ENCODE peak calls at places on chromosomes 2 and 18, in eight cellular contexts. One of them, this sample, is unnamed.

GRCh38 chr18:2515908-2516625 is 55.2 kb downstream of the METTL4 start:
- DNase-seq in upper lobe of left lung: no peak
- DNase-seq in BJ: peak
- DNase-seq in CD8-positive, alpha-beta T cell: no peak
- DNase-seq in AG04449: peak
- DNase-seq in foreskin fibroblast: peak
- DNase-seq in right atrium auricular region: no peak
- DNase-seq in body of pancreas: peak
- DNase-seq in this sample: peak

GRCh38 chr2:191862371-191862770 is 15.5 kb upstream of the CAVIN2 start:
- DNase-seq in upper lobe of left lung: no peak
- DNase-seq in BJ: no peak
- DNase-seq in CD8-positive, alpha-beta T cell: no peak
- DNase-seq in AG04449: no peak
- DNase-seq in foreskin fibroblast: peak
- DNase-seq in right atrium auricular region: no peak
- DNase-seq in body of pancreas: no peak
- DNase-seq in this sample: no peak

GRCh38 chr2:221205103-221205502 is 367.0 kb downstream of the EPHA4 start:
- DNase-seq in upper lobe of left lung: no peak
- DNase-seq in BJ: no peak
- DNase-seq in CD8-positive, alpha-beta T cell: no peak
- DNase-seq in AG04449: no peak
- DNase-seq in foreskin fibroblast: no peak
- DNase-seq in right atrium auricular region: no peak
- DNase-seq in body of pancreas: no peak
- DNase-seq in this sample: no peak

GRCh38 chr2:160932960-160933359 is 227.3 kb upstream of the TANK start:
- DNase-seq in upper lobe of left lung: no peak
- DNase-seq in BJ: no peak
- DNase-seq in CD8-positive, alpha-beta T cell: no peak
- DNase-seq in AG04449: no peak
- DNase-seq in foreskin fibroblast: peak
- DNase-seq in right atrium auricular region: no peak
- DNase-seq in body of pancreas: no peak
- DNase-seq in this sample: no peak

GRCh38 chr2:146734042-146734715 is 1110.7 kb upstream of the ACVR2A start:
- DNase-seq in upper lobe of left lung: no peak
- DNase-seq in BJ: peak
- DNase-seq in CD8-positive, alpha-beta T cell: no peak
- DNase-seq in AG04449: no peak
- DNase-seq in foreskin fibroblast: peak
- DNase-seq in right atrium auricular region: no peak
- DNase-seq in body of pancreas: no peak
- DNase-seq in this sample: peak

GRCh38 chr2:3793233-3793632 is 89.9 kb downstream of the DCDC2C start:
- DNase-seq in upper lobe of left lung: no peak
- DNase-seq in BJ: no peak
- DNase-seq in CD8-positive, alpha-beta T cell: no peak
- DNase-seq in AG04449: no peak
- DNase-seq in foreskin fibroblast: no peak
- DNase-seq in right atrium auricular region: no peak
- DNase-seq in body of pancreas: no peak
- DNase-seq in this sample: no peak

GRCh38 chr2:186181625-186182024 is 304.4 kb upstream of the ZC3H15 start:
- DNase-seq in upper lobe of left lung: no peak
- DNase-seq in BJ: no peak
- DNase-seq in CD8-positive, alpha-beta T cell: no peak
- DNase-seq in AG04449: no peak
- DNase-seq in foreskin fibroblast: no peak
- DNase-seq in right atrium auricular region: no peak
- DNase-seq in body of pancreas: no peak
- DNase-seq in this sample: no peak

GRCh38 chr2:240799183-240799740 is 20.8 kb downstream of the KIF1A start:
- DNase-seq in upper lobe of left lung: no peak
- DNase-seq in BJ: no peak
- DNase-seq in CD8-positive, alpha-beta T cell: peak
- DNase-seq in AG04449: no peak
- DNase-seq in foreskin fibroblast: no peak
- DNase-seq in right atrium auricular region: no peak
- DNase-seq in body of pancreas: no peak
- DNase-seq in this sample: no peak

GRCh38 chr18:78021196-78021595 is 771.5 kb downstream of the GALR1 start:
- DNase-seq in upper lobe of left lung: no peak
- DNase-seq in BJ: no peak
- DNase-seq in CD8-positive, alpha-beta T cell: no peak
- DNase-seq in AG04449: no peak
- DNase-seq in foreskin fibroblast: no peak
- DNase-seq in right atrium auricular region: no peak
- DNase-seq in body of pancreas: no peak
- DNase-seq in this sample: no peak
- TF ChIP-seq CTCF in upper lobe of left lung: no peak
- TF ChIP-seq CTCF in BJ: no peak
- TF ChIP-seq CTCF in CD8-positive, alpha-beta T cell: no peak
- TF ChIP-seq CTCF in AG04449: no peak
- TF ChIP-seq CTCF in foreskin fibroblast: no peak
- TF ChIP-seq CTCF in right atrium auricular region: no peak
- TF ChIP-seq CTCF in body of pancreas: no peak
- TF ChIP-seq CTCF in this sample: no peak

DNA sequence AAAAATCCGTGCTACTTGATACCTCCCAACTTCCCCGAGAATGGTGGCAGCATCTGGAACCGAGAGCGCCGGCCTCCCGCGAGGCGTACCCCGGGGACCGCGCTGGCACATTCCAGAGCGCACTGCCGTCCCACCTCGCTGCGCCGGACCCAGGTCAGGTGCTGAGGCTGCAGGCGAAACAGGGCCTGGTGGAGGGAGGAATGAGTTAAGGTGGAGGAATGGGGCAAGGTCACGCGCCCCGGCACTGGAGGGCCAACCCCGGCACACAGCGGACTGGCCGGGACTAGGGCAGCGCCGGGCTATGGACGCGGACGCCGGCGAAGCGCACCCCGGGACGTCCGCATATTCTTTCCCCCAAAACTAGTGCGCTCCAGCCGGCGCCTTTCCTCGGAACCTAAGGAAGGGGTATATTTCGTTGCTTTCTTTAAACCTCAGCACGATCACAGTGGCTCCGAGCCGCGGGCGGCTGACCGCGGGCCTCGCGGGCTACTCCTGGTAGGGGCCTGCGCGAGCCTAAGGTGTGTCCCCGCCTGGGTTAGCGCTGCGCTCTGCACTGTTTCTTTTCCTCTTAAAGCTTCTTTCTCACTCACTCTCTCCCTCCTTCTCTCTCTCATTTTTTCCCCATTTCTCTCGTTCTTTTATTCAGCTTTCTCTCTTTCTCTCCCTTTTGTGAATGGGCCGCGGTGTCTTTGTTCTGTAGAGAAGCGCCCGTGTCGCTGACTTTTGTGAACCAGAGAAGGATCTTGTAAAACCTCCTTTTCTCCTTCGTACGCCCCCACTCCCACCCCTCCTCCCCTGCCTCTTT is 2.1 kb upstream of the OTX1 start:
- DNase-seq in upper lobe of left lung: peak
- DNase-seq in BJ: no peak
- DNase-seq in CD8-positive, alpha-beta T cell: no peak
- DNase-seq in AG04449: no peak
- DNase-seq in foreskin fibroblast: peak
- DNase-seq in right atrium auricular region: no peak
- DNase-seq in body of pancreas: no peak
- DNase-seq in this sample: no peak
- H3K4me3 ChIP-seq in upper lobe of left lung: no peak
- H3K4me3 ChIP-seq in BJ: no peak
- H3K4me3 ChIP-seq in CD8-positive, alpha-beta T cell: no peak
- H3K4me3 ChIP-seq in AG04449: no peak
- H3K4me3 ChIP-seq in foreskin fibroblast: no peak
- H3K4me3 ChIP-seq in right atrium auricular region: no peak
- H3K4me3 ChIP-seq in body of pancreas: no peak
- H3K4me3 ChIP-seq in this sample: no peak

GRCh38 chr2:60365556-60365955 is 187.9 kb downstream of the BCL11A start:
- DNase-seq in upper lobe of left lung: no peak
- DNase-seq in BJ: no peak
- DNase-seq in CD8-positive, alpha-beta T cell: no peak
- DNase-seq in AG04449: no peak
- DNase-seq in foreskin fibroblast: no peak
- DNase-seq in right atrium auricular region: no peak
- DNase-seq in body of pancreas: peak
- DNase-seq in this sample: no peak
- TF ChIP-seq CTCF in upper lobe of left lung: no peak
- TF ChIP-seq CTCF in BJ: no peak
- TF ChIP-seq CTCF in CD8-positive, alpha-beta T cell: no peak
- TF ChIP-seq CTCF in AG04449: no peak
- TF ChIP-seq CTCF in foreskin fibroblast: no peak
- TF ChIP-seq CTCF in right atrium auricular region: no peak
- TF ChIP-seq CTCF in body of pancreas: no peak
- TF ChIP-seq CTCF in this sample: no peak

GRCh38 chr2:10387033-10387432 is 61.1 kb downstream of the ODC1 start:
- DNase-seq in upper lobe of left lung: peak
- DNase-seq in BJ: no peak
- DNase-seq in CD8-positive, alpha-beta T cell: no peak
- DNase-seq in AG04449: no peak
- DNase-seq in foreskin fibroblast: no peak
- DNase-seq in right atrium auricular region: no peak
- DNase-seq in body of pancreas: no peak
- DNase-seq in this sample: no peak

GRCh38 chr2:10385933-10386773 is 62.0 kb downstream of the ODC1 start:
- DNase-seq in upper lobe of left lung: no peak
- DNase-seq in BJ: no peak
- DNase-seq in CD8-positive, alpha-beta T cell: no peak
- DNase-seq in AG04449: no peak
- DNase-seq in foreskin fibroblast: peak
- DNase-seq in right atrium auricular region: no peak
- DNase-seq in body of pancreas: no peak
- DNase-seq in this sample: no peak

GRCh38 chr2:10382313-10383061 is 65.6 kb downstream of the ODC1 start:
- DNase-seq in upper lobe of left lung: no peak
- DNase-seq in BJ: no peak
- DNase-seq in CD8-positive, alpha-beta T cell: peak
- DNase-seq in AG04449: no peak
- DNase-seq in foreskin fibroblast: peak
- DNase-seq in right atrium auricular region: no peak
- DNase-seq in body of pancreas: no peak
- DNase-seq in this sample: no peak

GRCh38 chr2:10384089-10384734 is 63.9 kb downstream of the ODC1 start:
- DNase-seq in upper lobe of left lung: no peak
- DNase-seq in BJ: no peak
- DNase-seq in CD8-positive, alpha-beta T cell: no peak
- DNase-seq in AG04449: no peak
- DNase-seq in foreskin fibroblast: no peak
- DNase-seq in right atrium auricular region: no peak
- DNase-seq in body of pancreas: no peak
- DNase-seq in this sample: no peak

DNA sequence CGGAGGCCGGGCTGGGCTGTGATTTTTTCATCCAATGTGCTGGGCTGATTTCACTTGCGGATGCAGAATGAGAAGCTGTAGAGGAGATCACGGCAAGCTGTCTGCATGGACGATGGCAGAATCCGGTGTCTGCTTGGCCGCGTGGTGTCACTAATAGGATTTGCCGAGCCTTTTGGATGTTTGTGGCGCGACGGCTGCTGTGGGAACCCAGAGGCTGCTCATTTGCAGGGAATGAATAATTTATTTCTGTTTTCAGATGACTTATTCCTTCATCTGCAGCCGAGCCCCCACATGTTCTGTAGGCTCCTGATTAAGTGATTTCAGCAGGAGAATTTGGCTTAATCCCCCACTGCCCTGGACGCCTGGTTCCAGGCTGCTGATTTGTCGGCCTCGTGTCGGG is 62.6 kb downstream of the ODC1 start:
- DNase-seq in upper lobe of left lung: no peak
- DNase-seq in BJ: no peak
- DNase-seq in CD8-positive, alpha-beta T cell: no peak
- DNase-seq in AG04449: no peak
- DNase-seq in foreskin fibroblast: peak
- DNase-seq in right atrium auricular region: no peak
- DNase-seq in body of pancreas: no peak
- DNase-seq in this sample: no peak
- H3K4me3 ChIP-seq in upper lobe of left lung: no peak
- H3K4me3 ChIP-seq in BJ: no peak
- H3K4me3 ChIP-seq in CD8-positive, alpha-beta T cell: no peak
- H3K4me3 ChIP-seq in AG04449: no peak
- H3K4me3 ChIP-seq in foreskin fibroblast: no peak
- H3K4me3 ChIP-seq in right atrium auricular region: no peak
- H3K4me3 ChIP-seq in body of pancreas: no peak
- H3K4me3 ChIP-seq in this sample: no peak